ENCODE peak calls at places on chromosomes 6 and 20, in eight cellular contexts. R is upper lobe of right lung, X is neural progenitor cell, W is psoas muscle, O is thoracic aorta, M is GM23248, B is colonic mucosa, S is heart right ventricle. L is an unnamed sample. For H3K4me1, the result is how much of the 10 kb centered on the place peaks cover.

GRCh38 chr6:140537834-140538680 is 1163.6 kb upstream of the CITED2 start:
- DNase-seq in X (peak), R (no peak), O (no peak), M (peak), B (no peak), S (no peak), W (no peak), L (no peak)

GRCh38 chr6:111894272-111894671 is 21.0 kb upstream of the FYN start:
- DNase-seq in S (no peak), R (no peak), M (peak), O (no peak), W (no peak), X (no peak), B (no peak), L (no peak)

GRCh38 chr6:21597706-21598273 is 4.2 kb downstream of the SOX4 start:
- DNase-seq in R (no peak), S (no peak), B (peak), O (no peak), X (no peak), M (peak), W (no peak), L (no peak)

GRCh38 chr6:37033255-37033654 is 27.8 kb downstream of the FGD2 start:
- DNase-seq in R (no peak), B (no peak), W (no peak), S (no peak), O (no peak), X (no peak), M (peak), L (no peak)

GRCh38 chr20:32560989-32561830 is 23.9 kb downstream of the NOL4L start:
- DNase-seq in R (no peak), B (no peak), X (peak), O (no peak), M (peak), S (no peak), W (no peak), L (no peak)

GRCh38 chr20:6100261-6100660 is 22.6 kb downstream of the FERMT1 start:
- DNase-seq in W (no peak), R (no peak), S (no peak), B (no peak), M (no peak), X (no peak), O (no peak), L (no peak)

GRCh38 chr20:2840967-2841531 is 504 bp downstream of the VPS16 start:
- DNase-seq in M (peak), W (peak), O (peak), S (peak), B (peak), X (peak), R (peak), L (peak)

GRCh38 chr6:110093981-110094380 is 85.5 kb downstream of the WASF1 start:
- DNase-seq in R (no peak), X (no peak), B (no peak), W (no peak), O (no peak), S (no peak), M (no peak), L (no peak)

GRCh38 chr6:43812850-43813584 is 43.0 kb downstream of the VEGFA start:
- DNase-seq in W (no peak), R (peak), O (no peak), M (no peak), S (no peak), B (peak), X (peak), L (no peak)

GRCh38 chr20:4067600-4068261 is 52.4 kb upstream of the RNF24 start:
- DNase-seq in M (peak), B (no peak), W (no peak), R (no peak), X (no peak), S (no peak), O (no peak), L (no peak)

GRCh38 chr6:119856136-119856535 is 506.6 kb upstream of the MAN1A1 start:
- DNase-seq in B (no peak), M (no peak), S (no peak), R (no peak), O (no peak), X (no peak), W (no peak), L (no peak)

GRCh38 chr6:84657486-84657885 is 106.9 kb downstream of the TBX18 start:
- DNase-seq in M (no peak), S (no peak), X (no peak), B (no peak), W (no peak), O (no peak), R (no peak), L (no peak)

GRCh38 chr6:169702640-169703246 is 817 bp downstream of the C6orf120 start:
- DNase-seq in W (no peak), M (peak), X (peak), S (peak), R (peak), B (peak), O (no peak), L (peak)

GRCh38 chr6:111723412-111723970 is 117.8 kb upstream of the TRAF3IP2 start:
- DNase-seq in W (no peak), S (no peak), R (no peak), O (no peak), X (no peak), B (no peak), M (no peak), L (no peak)

GRCh38 chr6:166678426-166678825 is 51.4 kb upstream of the RPS6KA2 start:
- DNase-seq in B (peak), O (no peak), W (no peak), S (no peak), R (no peak), M (no peak), X (no peak), L (no peak)

GRCh38 chr20:56360899-56361199 is 2.1 kb downstream of the FAM210B start:
- DNase-seq in X (peak), M (no peak), O (no peak), B (no peak), S (no peak), W (no peak), R (no peak), L (no peak)

GRCh38 chr6:142378138-142378875 is 76.5 kb downstream of the ADGRG6 start:
- DNase-seq in W (no peak), M (peak), R (no peak), X (no peak), B (no peak), S (no peak), O (no peak), L (no peak)

GRCh38 chr6:113686049-113686448 is 171.1 kb upstream of the MARCKS start:
- DNase-seq in R (no peak), S (no peak), M (no peak), O (no peak), B (no peak), X (no peak), W (no peak), L (no peak)

GRCh38 chr6:143037470-143037869 is 23.2 kb upstream of the AIG1 start:
- DNase-seq in R (no peak), W (no peak), M (no peak), X (peak), O (no peak), S (no peak), B (no peak), L (no peak)

DNA sequence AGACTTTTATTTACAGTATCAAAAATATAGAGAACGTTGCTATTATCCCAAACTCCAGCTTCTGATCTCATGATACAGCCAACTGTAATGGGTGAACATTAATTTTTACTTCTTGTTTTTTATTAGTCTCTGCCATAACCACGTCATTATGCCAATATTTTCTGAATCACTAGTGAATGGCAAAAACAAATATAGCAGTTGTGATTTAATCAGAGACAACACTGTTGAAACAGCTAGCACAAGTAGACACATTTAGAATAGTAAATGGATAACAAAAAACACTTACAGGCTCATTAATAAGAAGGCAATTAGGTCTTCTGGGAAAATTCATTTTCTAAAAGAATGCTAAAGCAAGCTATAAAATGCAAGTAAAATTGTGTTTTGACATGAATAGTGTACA is 8.1 kb downstream of the PTPRK start:
- DNase-seq in S (no peak), W (no peak), M (no peak), B (no peak), X (no peak), O (no peak), R (no peak), L (no peak)
- H3K4me1 ChIP-seq in S (under half), W (under half), M (half or more), B (under half), X (under half), O (under half), R (under half), L (under half)

DNA sequence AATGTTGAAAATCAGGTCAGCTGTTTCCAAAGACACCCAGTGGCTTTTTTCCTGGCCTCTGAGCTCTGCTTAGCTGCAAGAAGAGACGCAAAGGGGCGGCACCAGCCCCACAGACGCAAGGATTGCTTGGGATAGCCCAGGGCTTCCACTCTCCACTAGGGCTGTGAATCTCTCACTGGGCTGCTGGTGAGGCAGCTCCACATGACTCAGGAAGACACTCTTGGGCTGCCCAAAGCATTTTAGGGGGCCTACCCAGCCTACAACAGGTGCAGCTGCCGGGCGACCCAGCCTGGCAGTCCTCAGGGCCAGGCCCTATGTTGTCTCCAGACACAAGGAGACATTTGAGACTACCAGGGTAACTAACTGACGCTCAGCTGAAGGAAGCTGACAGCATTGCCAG is 59.8 kb downstream of the FAM50B start:
- DNase-seq in O (no peak), B (no peak), X (no peak), R (no peak), W (peak), M (no peak), S (no peak), L (no peak)
- H3K4me1 ChIP-seq in O (half or more), B (under half), X (under half), R (under half), W (half or more), M (under half), S (under half), L (under half)

DNA sequence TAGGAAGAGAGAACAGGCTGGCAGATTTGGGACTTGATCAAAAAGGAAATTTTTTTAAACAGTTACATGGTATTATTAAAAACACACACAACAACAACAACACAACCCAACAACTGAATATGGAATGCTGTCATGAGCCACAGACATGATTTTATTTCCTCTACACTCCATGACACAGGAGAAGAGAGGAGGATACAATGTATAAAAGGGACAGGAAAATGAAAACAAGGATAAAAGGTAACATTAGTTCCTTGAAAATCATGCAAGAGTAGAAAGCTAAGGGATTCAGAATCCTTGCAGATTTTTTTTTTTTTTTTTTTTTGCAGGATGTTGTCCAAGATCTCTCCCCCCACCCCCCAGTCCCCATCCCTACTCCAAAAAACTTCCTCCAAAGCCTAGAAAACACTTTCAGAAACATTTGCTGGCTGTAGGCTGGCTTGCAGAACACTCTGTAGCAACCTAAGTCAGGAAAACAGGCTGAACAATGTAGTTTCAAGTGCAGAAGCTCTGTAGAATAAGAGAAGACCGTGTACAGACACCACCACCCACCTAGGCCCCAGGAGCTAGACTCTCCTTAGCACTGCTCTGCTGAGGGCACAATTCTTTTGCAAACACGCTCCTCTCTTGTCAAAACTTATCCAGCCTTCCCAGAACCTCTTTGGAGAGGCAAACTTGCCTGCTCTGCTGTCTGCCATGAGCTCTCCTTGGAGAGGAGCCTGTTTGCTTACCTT is 845 bp downstream of the ZMYND8 start:
- DNase-seq in B (peak), M (peak), S (no peak), W (no peak), R (no peak), O (no peak), X (peak), L (peak)
- H3K4me1 ChIP-seq in B (under half), M (half or more), S (half or more), W (half or more), R (half or more), O (half or more), X (half or more), L (half or more)

GRCh38 chr20:47280668-47281067 is 75.8 kb downstream of the ZMYND8 start:
- DNase-seq in M (no peak), B (no peak), X (no peak), R (no peak), O (no peak), S (no peak), W (no peak), L (no peak)

GRCh38 chr20:47276856-47277541 is 79.5 kb downstream of the ZMYND8 start:
- DNase-seq in S (peak), M (peak), W (peak), B (peak), O (no peak), X (no peak), R (no peak), L (no peak)

GRCh38 chr20:47280228-47280627 is 76.3 kb downstream of the ZMYND8 start:
- DNase-seq in W (no peak), X (no peak), R (no peak), O (no peak), M (no peak), B (no peak), S (no peak), L (no peak)

GRCh38 chr20:47281376-47281775 is 75.1 kb downstream of the ZMYND8 start:
- DNase-seq in X (no peak), S (no peak), O (no peak), B (no peak), M (no peak), R (no peak), W (no peak), L (no peak)

DNA sequence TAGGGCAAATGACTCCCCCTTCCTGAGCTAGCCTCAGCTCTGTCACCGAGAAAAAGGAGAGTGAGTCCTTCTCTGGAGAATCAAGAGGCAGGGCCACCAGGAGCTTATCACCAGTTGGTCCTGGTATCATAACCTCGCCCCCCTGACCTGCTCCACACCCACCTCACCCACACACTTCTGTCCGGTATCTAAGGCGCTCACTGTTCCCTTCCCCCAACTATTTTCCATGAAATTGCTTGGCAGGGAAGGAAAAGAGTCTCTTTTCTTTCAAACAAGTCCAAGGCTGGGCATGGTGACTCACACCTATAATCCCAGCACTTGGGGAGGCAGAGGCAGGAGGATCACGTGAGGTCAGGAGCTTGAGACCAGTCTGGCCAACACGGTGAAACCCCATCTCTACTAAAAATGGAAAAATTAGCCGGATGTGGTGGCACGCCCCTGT is 77.6 kb downstream of the ZMYND8 start:
- DNase-seq in O (no peak), S (no peak), X (no peak), B (no peak), W (no peak), R (no peak), M (no peak), L (no peak)
- H3K4me1 ChIP-seq in O (half or more), S (under half), X (under half), B (under half), W (under half), R (under half), M (under half), L (under half)

GRCh38 chr6:158002249-158002950 is 20.7 kb downstream of the SYNJ2 start:
- DNase-seq in X (no peak), M (peak), R (no peak), W (no peak), O (no peak), S (no peak), B (peak), L (no peak)

GRCh38 chr6:158005626-158006180 is 24.0 kb downstream of the SYNJ2 start:
- DNase-seq in O (no peak), R (no peak), W (no peak), M (no peak), X (no peak), S (no peak), B (no peak), L (peak)

GRCh38 chr6:158004696-158005095 is 23.0 kb downstream of the SYNJ2 start:
- DNase-seq in R (no peak), X (no peak), W (no peak), S (no peak), O (no peak), B (no peak), M (no peak), L (no peak)

GRCh38 chr6:158002951-158003853 is 21.5 kb downstream of the SYNJ2 start:
- DNase-seq in W (peak), R (no peak), X (peak), M (peak), S (peak), B (peak), O (no peak), L (peak)

GRCh38 chr6:158003910-158004695 is 22.4 kb downstream of the SYNJ2 start:
- DNase-seq in X (no peak), M (no peak), R (no peak), O (no peak), W (no peak), S (no peak), B (no peak), L (no peak)
- H3K4me1 ChIP-seq in X (under half), M (under half), R (under half), O (half or more), W (under half), S (under half), B (under half), L (under half)